ENCODE peak calls at places on chromosomes 11 and 22, in seven cellular contexts. P is AG10803, G is kidney, E is heart left ventricle, O is fibroblast of villous mesenchyme, Y is OCI-LY7, N is mesothelial cell of epicardium. Q is an unnamed sample.

GRCh38 chr22:29816128-29816527 is 21.9 kb downstream of the ASCC2 start:
- DNase-seq in P (peak), G (no peak), E (peak), O (no peak), Y (no peak), N (no peak), Q (no peak)

GRCh38 chr22:30628491-30628890 is 7.1 kb upstream of the SLC35E4 start:
- DNase-seq in P (no peak), G (no peak), E (peak), O (no peak), Y (no peak), N (no peak), Q (no peak)

GRCh38 chr11:44731685-44732411 is 5.1 kb downstream of the TSPAN18 start:
- DNase-seq in P (peak), G (no peak), E (no peak), O (no peak), Y (no peak), N (no peak), Q (no peak)

GRCh38 chr11:30914143-30914762 is 328.1 kb upstream of the MPPED2 start:
- DNase-seq in P (peak), G (peak), E (peak), O (peak), Y (peak), N (peak), Q (no peak)

GRCh38 chr22:37757663-37758062 is 50.1 kb upstream of the GCAT start:
- DNase-seq in P (no peak), G (no peak), E (no peak), O (no peak), Y (no peak), N (no peak), Q (no peak)

GRCh38 chr22:36758792-36759271 is 17.1 kb downstream of the IFT27 start:
- DNase-seq in P (no peak), G (no peak), E (no peak), O (no peak), Y (no peak), N (no peak), Q (no peak)

GRCh38 chr11:80155412-80156017 is 714.7 kb upstream of the TENM4 start:
- DNase-seq in P (peak), G (no peak), E (no peak), O (peak), Y (peak), N (no peak), Q (no peak)

GRCh38 chr11:123585206-123585605 is 69.2 kb downstream of the SCN3B start:
- DNase-seq in P (no peak), G (no peak), E (no peak), O (no peak), Y (no peak), N (no peak), Q (no peak)

GRCh38 chr22:45579306-45579705 is 76.6 kb downstream of the FBLN1 start:
- DNase-seq in P (no peak), G (peak), E (no peak), O (no peak), Y (no peak), N (no peak), Q (no peak)

GRCh38 chr11:106156290-106156937 is 79.0 kb downstream of the AASDHPPT start:
- DNase-seq in P (peak), G (no peak), E (no peak), O (peak), Y (peak), N (no peak), Q (peak)

GRCh38 chr11:109695696-109696095 is 273.7 kb downstream of the C11orf87 start:
- DNase-seq in P (peak), G (no peak), E (no peak), O (peak), Y (no peak), N (no peak), Q (no peak)

GRCh38 chr11:104650234-104650633 is 248.0 kb downstream of the CASP12 start:
- DNase-seq in P (no peak), G (no peak), E (no peak), O (no peak), Y (peak), N (no peak), Q (no peak)

GRCh38 chr11:66313321-66314185 is 3.3 kb downstream of the CD248 start:
- DNase-seq in P (peak), G (peak), E (no peak), O (peak), Y (no peak), N (peak), Q (no peak)

GRCh38 chr11:66310324-66310723 is 6.5 kb downstream of the CD248 start:
- DNase-seq in P (no peak), G (no peak), E (no peak), O (peak), Y (no peak), N (no peak), Q (no peak)

GRCh38 chr11:66312549-66313320 is 4.1 kb downstream of the CD248 start:
- DNase-seq in P (peak), G (peak), E (peak), O (peak), Y (peak), N (peak), Q (peak)

GRCh38 chr11:66311965-66312548 is 4.8 kb downstream of the CD248 start:
- DNase-seq in P (peak), G (peak), E (peak), O (peak), Y (peak), N (peak), Q (no peak)

GRCh38 chr11:66311470-66311964 is 5.3 kb downstream of the CD248 start:
- DNase-seq in P (no peak), G (peak), E (no peak), O (no peak), Y (no peak), N (no peak), Q (no peak)
- TF ChIP-seq CTCF in P (no peak), G (peak), E (peak), O (no peak), Y (no peak), N (peak), Q (peak)

GRCh38 chr11:33835143-33835878 is 56.6 kb downstream of the LMO2 start:
- DNase-seq in P (peak), G (no peak), E (no peak), O (peak), Y (peak), N (no peak), Q (no peak)
- TF ChIP-seq CTCF in P (peak), G (peak), E (peak), O (peak), Y (peak), N (peak), Q (peak)

DNA sequence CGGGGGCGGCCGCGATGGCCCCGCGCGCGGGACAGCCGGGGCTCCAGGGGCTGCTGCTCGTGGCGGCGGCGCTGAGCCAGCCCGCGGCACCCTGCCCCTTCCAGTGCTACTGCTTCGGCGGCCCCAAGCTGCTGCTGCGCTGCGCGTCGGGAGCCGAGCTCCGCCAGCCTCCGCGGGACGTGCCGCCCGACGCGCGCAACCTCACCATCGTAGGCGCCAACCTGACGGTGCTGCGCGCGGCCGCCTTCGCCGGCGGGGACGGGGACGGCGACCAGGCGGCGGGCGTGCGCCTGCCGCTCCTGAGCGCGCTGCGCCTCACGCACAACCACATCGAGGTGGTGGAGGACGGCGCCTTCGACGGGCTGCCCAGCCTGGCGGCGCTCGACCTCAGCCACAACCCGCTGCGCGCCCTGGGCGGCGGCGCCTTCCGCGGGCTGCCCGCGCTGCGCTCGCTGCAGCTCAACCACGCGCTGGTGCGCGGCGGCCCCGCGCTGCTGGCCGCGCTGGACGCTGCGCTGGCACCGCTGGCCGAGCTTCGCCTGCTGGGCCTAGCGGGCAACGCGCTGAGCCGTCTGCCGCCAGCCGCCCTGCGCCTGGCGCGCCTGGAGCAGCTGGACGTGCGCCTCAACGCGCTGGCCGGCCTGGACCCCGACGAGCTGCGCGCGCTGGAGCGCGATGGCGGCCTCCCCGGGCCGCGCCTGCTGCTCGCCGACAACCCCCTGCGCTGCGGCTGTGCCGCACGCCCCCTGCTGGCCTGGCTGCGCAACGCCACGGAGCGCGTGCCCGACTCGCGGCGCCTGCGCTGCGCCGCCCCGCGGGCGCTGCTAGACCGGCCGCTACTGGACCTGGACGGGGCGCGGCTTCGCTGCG is 697 bp downstream of the TPBGL start:
- DNase-seq in P (peak), G (peak), E (peak), O (peak), Y (peak), N (peak), Q (peak)
- TF ChIP-seq CTCF in P (peak), G (peak), E (peak), O (peak), Y (peak), N (peak), Q (peak)

DNA sequence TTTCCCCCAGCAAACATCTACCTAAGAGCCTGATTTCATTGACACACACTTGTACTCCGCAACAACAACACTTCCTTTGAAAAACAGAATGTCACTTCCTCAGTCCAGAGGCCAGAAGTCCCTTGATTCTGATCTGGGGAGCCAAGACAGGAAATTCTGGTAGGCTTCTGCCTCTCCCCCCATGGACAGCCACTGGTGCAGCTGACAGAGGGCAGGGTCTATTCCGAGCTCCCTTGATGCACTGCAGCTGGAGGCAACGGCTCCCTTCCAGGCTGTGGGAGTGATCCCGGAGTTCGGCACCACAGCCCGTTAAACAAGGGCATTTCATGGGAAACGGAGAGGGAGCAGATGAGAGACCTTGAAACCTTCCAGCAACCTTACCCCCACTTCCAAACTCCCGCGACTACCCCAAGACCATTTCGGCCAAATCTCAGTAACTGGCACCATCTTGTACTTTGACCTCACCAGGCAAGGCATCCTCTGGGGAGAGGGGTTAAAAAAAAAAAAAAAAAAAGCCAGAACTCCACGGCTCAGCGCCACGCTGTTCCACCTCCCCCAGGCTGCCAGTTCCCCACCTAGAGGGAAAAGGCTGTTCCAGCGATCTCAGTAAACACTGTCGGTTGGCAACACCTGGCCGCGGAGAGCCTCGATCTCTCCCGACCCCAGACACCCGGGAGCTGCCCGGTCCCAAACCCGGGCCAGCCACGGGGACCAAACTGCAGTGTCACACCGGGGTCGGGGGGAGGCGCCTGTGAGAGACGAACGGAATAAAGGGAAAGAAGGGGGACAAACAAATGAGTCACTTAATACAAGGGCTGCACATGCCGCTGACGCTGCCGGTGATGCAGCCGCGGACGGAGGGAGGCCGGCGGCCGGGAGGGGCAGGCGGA is 1.1 kb downstream of the GAB2 start:
- DNase-seq in P (peak), G (peak), E (peak), O (peak), Y (peak), N (peak), Q (no peak)
- TF ChIP-seq CTCF in P (peak), G (peak), E (peak), O (peak), Y (peak), N (no peak), Q (peak)

DNA sequence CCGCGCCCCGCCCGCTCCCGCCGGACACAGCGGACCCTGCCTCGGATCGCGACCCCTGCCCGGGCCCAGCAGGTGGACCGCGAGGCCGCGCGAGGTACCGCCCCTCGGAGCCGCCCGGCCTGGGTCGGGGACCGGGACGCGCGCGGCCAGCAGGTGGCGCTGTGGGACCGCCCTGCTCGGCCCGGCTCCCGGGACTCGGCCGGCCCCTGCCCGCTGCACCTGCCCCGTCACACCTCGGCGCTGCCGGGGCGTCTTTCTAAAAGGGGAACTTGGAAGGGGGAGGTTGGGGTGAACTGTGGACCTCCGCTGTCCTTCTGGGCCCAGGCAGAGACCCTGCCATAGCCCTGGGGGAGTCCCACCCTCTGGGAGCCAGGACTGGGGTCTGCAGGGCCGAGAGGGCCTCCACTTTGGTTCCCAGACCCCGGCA is 11.1 kb downstream of the CRELD2 start:
- DNase-seq in P (no peak), G (no peak), E (no peak), O (peak), Y (peak), N (peak), Q (no peak)
- TF ChIP-seq CTCF in P (peak), G (peak), E (peak), O (peak), Y (peak), N (peak), Q (peak)

GRCh38 chr11:59142530-59143507 is at the start of gene FAM111A:
- DNase-seq in P (peak), G (peak), E (peak), O (peak), Y (peak), N (peak), Q (peak)
- TF ChIP-seq CTCF in P (peak), G (no peak), E (peak), O (peak), Y (peak), N (no peak), Q (no peak)

DNA sequence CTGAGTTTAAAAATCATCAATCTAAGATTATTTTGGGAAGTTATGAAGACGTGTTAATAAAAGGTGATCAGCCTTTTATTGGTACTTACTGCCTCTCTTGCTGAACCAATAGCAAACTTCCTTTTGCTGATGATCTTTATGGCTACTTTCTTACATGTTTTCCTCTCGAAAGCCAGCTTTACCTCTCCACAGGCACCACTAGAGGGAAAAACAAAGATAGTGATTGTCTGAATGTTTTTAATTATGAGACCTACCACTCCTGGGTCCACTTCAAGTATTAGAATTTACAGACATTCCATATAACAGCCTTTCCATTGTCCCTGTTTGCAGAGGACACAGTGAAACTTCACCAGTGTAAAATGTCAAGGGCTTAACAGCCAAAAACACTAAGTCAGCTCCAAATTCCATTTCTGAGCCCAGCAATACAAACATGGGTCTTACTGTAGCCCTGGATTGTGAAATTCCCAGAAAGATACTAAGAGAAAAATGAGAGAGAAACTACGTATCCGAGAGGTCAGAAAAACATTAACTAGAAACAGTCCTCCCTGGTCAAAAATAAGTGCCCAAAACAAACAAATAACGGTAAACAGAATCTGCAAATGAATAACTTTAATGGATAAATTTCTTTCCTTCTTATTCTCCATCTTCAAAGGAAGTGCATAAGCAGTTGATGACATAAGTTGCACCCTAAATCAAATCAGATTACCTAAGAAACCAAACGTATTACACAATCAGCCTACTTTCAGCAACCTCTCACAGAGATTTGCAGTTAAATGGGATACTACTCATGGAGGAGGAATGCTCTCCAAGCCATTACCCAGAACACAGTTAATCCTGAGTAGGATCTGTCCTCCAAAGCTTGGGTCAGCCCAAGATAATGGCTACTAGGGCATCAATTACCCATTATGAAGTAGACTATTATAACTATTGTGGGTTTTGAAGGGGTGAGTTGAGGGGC is 29.5 kb downstream of the CHEK2 start:
- DNase-seq in P (peak), G (no peak), E (no peak), O (peak), Y (no peak), N (no peak), Q (peak)
- TF ChIP-seq CTCF in P (peak), G (no peak), E (no peak), O (peak), Y (no peak), N (no peak), Q (peak)

GRCh38 chr11:10181811-10182210 is 112.2 kb downstream of the SBF2 start:
- DNase-seq in P (peak), G (no peak), E (no peak), O (peak), Y (peak), N (no peak), Q (peak)
- TF ChIP-seq CTCF in P (peak), G (peak), E (peak), O (peak), Y (peak), N (no peak), Q (peak)

DNA sequence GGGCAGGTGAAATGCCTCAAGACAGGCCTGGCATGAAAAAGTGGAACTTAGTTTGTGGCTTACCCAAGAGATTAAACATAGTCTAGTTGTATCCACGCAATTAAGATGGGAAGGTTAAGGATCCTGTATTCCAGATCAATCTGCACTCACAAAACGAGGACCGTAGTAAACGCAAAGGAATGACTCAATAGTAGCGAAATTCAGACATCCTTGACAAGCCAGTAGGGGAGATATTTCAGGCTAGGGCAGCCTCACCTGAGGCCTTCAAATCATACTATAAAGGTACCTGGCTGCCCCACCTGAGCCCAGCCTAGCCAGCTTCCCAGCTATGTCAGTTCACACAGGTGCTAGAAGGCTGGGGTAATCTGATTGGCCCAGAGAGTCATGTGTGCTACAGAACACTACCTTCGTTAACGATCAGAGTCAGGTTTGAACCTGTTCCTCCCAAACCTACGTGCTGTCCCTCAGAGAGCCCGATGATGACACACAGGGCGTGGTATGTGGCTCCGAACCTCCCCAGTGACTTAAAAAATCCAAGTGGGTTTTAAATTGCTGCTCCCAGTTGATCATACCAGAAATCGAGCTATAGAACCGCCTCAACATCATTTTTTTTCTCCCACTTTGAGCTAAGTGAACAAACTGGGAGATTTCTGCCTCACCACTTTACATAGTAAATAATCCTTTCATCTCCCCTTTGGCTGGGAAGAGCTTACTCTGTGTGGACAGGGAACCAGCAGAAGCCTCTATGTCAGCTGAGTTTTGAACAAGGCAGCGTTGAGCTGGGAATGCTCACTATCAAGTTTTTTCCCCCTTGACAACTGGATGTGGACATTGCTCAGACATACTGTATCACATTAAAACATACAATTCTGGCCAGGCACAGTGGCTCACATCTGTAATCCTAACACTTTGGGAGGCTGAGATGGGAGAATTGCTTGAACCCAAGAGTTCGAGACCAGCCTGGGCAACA is 46.3 kb downstream of the AHNAK start:
- DNase-seq in P (no peak), G (no peak), E (no peak), O (no peak), Y (no peak), N (no peak), Q (no peak)
- TF ChIP-seq CTCF in P (no peak), G (no peak), E (no peak), O (no peak), Y (no peak), N (no peak), Q (no peak)

GRCh38 chr11:119067371-119068222 is at the start of gene VPS11:
- DNase-seq in P (peak), G (peak), E (peak), O (peak), Y (peak), N (peak), Q (peak)
- TF ChIP-seq CTCF in P (no peak), G (no peak), E (no peak), O (no peak), Y (no peak), N (no peak), Q (no peak)

Q was measured in HFF-Myc.